ENCODE peak calls at places on chromosomes 4 and X, in seven cellular contexts. S is NCI-H460; T is A549; B is mesenchymal stem cell; A is HAP-1; F is cardiac muscle cell; E is activated CD4-positive, CD25-positive, alpha-beta regulatory T cell. O is an unnamed sample.

GRCh38 chr4:109465065-109465464 is 31.4 kb downstream of the SEC24B start:
- DNase-seq in E (no peak), T (no peak), F (no peak), S (no peak), B (no peak), A (peak), O (no peak)

GRCh38 chr4:187046471-187046870 is 322.8 kb upstream of the FAT1 start:
- DNase-seq in A (no peak), T (no peak), S (no peak), E (no peak), F (no peak), B (no peak), O (no peak)

GRCh38 chrX:122982521-122982920 is 201.6 kb upstream of the GRIA3 start:
- DNase-seq in S (no peak), B (no peak), A (no peak), T (no peak), F (no peak), E (no peak), O (no peak)

GRCh38 chr4:182475539-182475938 is 232.3 kb downstream of the TENM3 start:
- DNase-seq in E (no peak), F (no peak), S (no peak), B (no peak), A (no peak), T (no peak), O (no peak)

GRCh38 chr4:970046-970745 is 3.2 kb downstream of the DGKQ start:
- DNase-seq in A (no peak), F (no peak), E (no peak), T (no peak), B (no peak), S (no peak), O (no peak)

GRCh38 chr4:166502660-166503059 is 629.6 kb downstream of the TLL1 start:
- DNase-seq in S (no peak), B (no peak), E (no peak), T (no peak), F (no peak), A (no peak), O (no peak)

GRCh38 chr4:142091085-142091513 is 454.7 kb downstream of the IL15 start:
- DNase-seq in T (peak), A (no peak), B (no peak), S (peak), F (no peak), E (no peak), O (no peak)

GRCh38 chrX:135437867-135438733 is 16.4 kb downstream of the SMIM10L2A start:
- DNase-seq in B (no peak), S (no peak), T (peak), A (peak), F (no peak), E (no peak), O (no peak)

GRCh38 chr4:8235224-8235623 is 34.3 kb upstream of the HTRA3 start:
- DNase-seq in F (no peak), E (no peak), S (no peak), B (no peak), A (no peak), T (no peak), O (no peak)

GRCh38 chr4:86130160-86130933 is 229.5 kb downstream of the MAPK10 start:
- DNase-seq in E (no peak), S (no peak), T (no peak), A (no peak), B (no peak), F (no peak), O (no peak)

GRCh38 chr4:88659061-88659889 is 38.4 kb downstream of the NAP1L5 start:
- DNase-seq in F (peak), T (peak), E (no peak), A (peak), B (peak), S (peak), O (peak)

GRCh38 chr4:6591305-6591704 is 16.3 kb downstream of the MAN2B2 start:
- DNase-seq in B (no peak), A (no peak), T (no peak), E (no peak), F (no peak), S (no peak), O (no peak)

GRCh38 chrX:116749943-116750342 is 287.2 kb upstream of the CT83 start:
- DNase-seq in B (no peak), F (no peak), E (no peak), A (peak), T (peak), S (peak), O (no peak)

GRCh38 chrX:123822965-123823364 is 36.9 kb upstream of the XIAP start:
- DNase-seq in S (no peak), A (no peak), B (no peak), T (no peak), F (no peak), E (no peak), O (no peak)

GRCh38 chr4:52548818-52549570 is 110.1 kb downstream of the USP46 start:
- DNase-seq in E (no peak), S (no peak), F (no peak), A (no peak), B (no peak), T (no peak), O (no peak)

GRCh38 chrX:39377171-39377570 is 575.9 kb downstream of the MID1IP1 start:
- DNase-seq in E (no peak), T (no peak), A (no peak), S (no peak), F (no peak), B (no peak), O (no peak)

GRCh38 chrX:51395807-51396728 is 63.4 kb downstream of the NUDT10 start:
- DNase-seq in F (peak), A (peak), E (peak), S (no peak), B (no peak), T (peak), O (no peak)

GRCh38 chr4:39526283-39526682 is 956 bp downstream of the UGDH start:
- DNase-seq in E (no peak), S (no peak), F (peak), B (peak), A (no peak), T (no peak), O (no peak)

GRCh38 chrX:153820601-153821000 is 9.7 kb downstream of the PDZD4 start:
- DNase-seq in B (no peak), S (no peak), E (no peak), T (no peak), F (no peak), A (no peak), O (no peak)

O was measured in NT2/D1.